ENCODE peak calls at places on chromosomes 2 and 18, in five cellular contexts. Z, A, D, R and E are unnamed samples.

GRCh38 chr2:13193900-13194299 is 477.2 kb downstream of the TRIB2 start:
- DNase-seq in Z (no peak), A (no peak), D (no peak), R (peak), E (no peak)

GRCh38 chr2:127879899-127880298 is 5.9 kb downstream of the AMMECR1L start:
- DNase-seq in Z (no peak), A (no peak), D (no peak), R (no peak), E (no peak)

GRCh38 chr18:6807504-6808257 is 78.2 kb downstream of the ARHGAP28 start:
- DNase-seq in Z (no peak), A (no peak), D (no peak), R (no peak), E (no peak)

GRCh38 chr2:20421988-20422678 is 24.7 kb upstream of the RHOB start:
- DNase-seq in Z (no peak), A (peak), D (no peak), R (peak), E (no peak)

GRCh38 chr2:10570076-10570475 is 119.7 kb downstream of the NOL10 start:
- DNase-seq in Z (no peak), A (no peak), D (no peak), R (no peak), E (no peak)

GRCh38 chr18:61362511-61362910 is 29.3 kb downstream of the CDH20 start:
- DNase-seq in Z (no peak), A (no peak), D (no peak), R (no peak), E (no peak)

GRCh38 chr2:10042301-10043161 is 819 bp upstream of the KLF11 start:
- DNase-seq in Z (no peak), A (peak), D (peak), R (no peak), E (no peak)

GRCh38 chr18:58884694-58885093 is 20.0 kb downstream of the ZNF532 start:
- DNase-seq in Z (no peak), A (no peak), D (no peak), R (no peak), E (no peak)

GRCh38 chr2:71466301-71467179 is 13.2 kb downstream of the DYSF start:
- DNase-seq in Z (no peak), A (no peak), D (no peak), R (no peak), E (no peak)

GRCh38 chr2:38376683-38377500 is at the start of gene ATL2:
- DNase-seq in Z (no peak), A (peak), D (peak), R (peak), E (peak)
- TF ChIP-seq CTCF in Z (no peak), A (no peak), D (peak), R (peak), E (peak)

GRCh38 chr2:33033524-33034150 is 86.9 kb downstream of the LTBP1 start:
- DNase-seq in Z (no peak), A (no peak), D (no peak), R (peak), E (no peak)
- TF ChIP-seq CTCF in Z (peak), A (peak), D (no peak), R (peak), E (peak)

GRCh38 chr18:8401606-8402005 is 207.6 kb upstream of the RAB12 start:
- DNase-seq in Z (no peak), A (no peak), D (no peak), R (no peak), E (no peak)

GRCh38 chr18:8402237-8402636 is 207.0 kb upstream of the RAB12 start:
- DNase-seq in Z (no peak), A (no peak), D (no peak), R (no peak), E (no peak)

GRCh38 chr18:8400825-8401224 is 208.4 kb upstream of the RAB12 start:
- DNase-seq in Z (no peak), A (no peak), D (no peak), R (no peak), E (no peak)

GRCh38 chr18:8399138-8399537 is 210.1 kb upstream of the RAB12 start:
- DNase-seq in Z (no peak), A (no peak), D (no peak), R (no peak), E (no peak)

DNA sequence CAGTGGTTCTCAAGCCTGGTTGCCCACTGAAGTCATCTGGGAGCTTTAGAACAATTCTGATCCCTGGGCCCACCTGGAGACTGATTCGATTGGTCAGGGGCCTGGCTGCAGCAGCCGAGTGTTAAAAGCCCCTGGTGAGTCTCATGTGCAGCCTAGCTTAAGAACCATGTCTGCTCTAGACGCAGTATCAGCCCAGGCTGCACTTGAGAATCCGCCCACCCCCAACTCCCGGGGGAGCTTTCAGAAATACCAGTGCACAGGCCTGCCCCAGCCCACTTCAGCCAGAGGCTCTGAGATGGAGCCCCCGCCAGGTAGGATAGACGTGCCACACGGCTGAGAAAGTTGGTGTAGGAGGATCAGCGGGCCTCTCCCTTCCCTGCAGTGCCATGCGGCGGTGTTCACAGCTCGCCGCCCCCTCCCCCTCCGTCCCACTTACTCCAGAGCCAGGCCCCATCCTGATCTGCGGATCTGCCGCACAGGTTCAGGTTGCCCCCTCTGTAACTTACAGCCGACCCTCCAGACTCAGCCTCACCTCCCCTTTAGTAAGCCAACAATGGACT is 209.0 kb upstream of the RAB12 start:
- DNase-seq in Z (no peak), A (no peak), D (no peak), R (no peak), E (no peak)
- TF ChIP-seq CTCF in Z (no peak), A (no peak), D (no peak), R (no peak), E (no peak)

GRCh38 chr18:74460825-74461224 is 3.7 kb upstream of the DIPK1C start:
- DNase-seq in Z (no peak), A (no peak), D (no peak), R (no peak), E (no peak)

GRCh38 chr18:74457743-74458465 is 796 bp upstream of the DIPK1C start:
- DNase-seq in Z (no peak), A (no peak), D (no peak), R (no peak), E (no peak)

GRCh38 chr18:74457043-74457742 is at the start of gene DIPK1C:
- DNase-seq in Z (no peak), A (no peak), D (no peak), R (no peak), E (no peak)

GRCh38 chr18:74456409-74457042 is 582 bp downstream of the DIPK1C start:
- DNase-seq in Z (no peak), A (no peak), D (no peak), R (no peak), E (peak)

GRCh38 chr18:74459877-74460276 is 2.8 kb upstream of the DIPK1C start:
- DNase-seq in Z (no peak), A (no peak), D (no peak), R (no peak), E (no peak)
- TF ChIP-seq CTCF in Z (no peak), A (no peak), D (no peak), R (peak), E (peak)

DNA sequence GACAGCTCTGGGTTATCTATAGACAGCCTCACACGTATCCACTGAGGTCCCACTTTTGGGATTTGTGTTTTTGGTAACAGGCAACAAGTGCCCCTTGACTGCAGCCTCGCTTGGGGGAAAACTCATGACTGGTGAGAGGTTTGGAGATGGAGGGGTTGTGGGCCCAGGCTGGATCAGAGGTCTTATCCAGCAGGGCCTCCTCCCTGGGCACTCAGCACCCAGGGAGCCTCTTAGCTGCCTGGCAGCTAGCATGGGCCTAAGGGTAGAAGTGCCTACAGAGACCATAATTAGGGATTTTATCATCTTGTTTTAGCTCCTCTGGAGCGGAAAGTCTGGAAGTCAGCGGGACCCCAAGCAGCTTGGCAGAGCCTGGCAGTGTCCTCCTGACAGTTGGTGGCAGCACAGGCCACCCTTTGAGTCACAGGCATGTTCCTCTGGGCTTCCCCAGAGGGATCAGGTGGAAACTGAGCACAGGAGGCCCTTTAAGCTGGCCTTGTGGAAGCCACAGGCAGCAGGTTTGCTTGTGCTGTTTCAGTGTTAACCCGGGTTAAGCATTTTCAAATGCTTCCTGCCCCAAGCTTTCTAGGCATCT is 143.1 kb downstream of the KCTD1 start:
- DNase-seq in Z (no peak), A (no peak), D (no peak), R (no peak), E (no peak)
- TF ChIP-seq CTCF in Z (no peak), A (no peak), D (no peak), R (peak), E (peak)

DNA sequence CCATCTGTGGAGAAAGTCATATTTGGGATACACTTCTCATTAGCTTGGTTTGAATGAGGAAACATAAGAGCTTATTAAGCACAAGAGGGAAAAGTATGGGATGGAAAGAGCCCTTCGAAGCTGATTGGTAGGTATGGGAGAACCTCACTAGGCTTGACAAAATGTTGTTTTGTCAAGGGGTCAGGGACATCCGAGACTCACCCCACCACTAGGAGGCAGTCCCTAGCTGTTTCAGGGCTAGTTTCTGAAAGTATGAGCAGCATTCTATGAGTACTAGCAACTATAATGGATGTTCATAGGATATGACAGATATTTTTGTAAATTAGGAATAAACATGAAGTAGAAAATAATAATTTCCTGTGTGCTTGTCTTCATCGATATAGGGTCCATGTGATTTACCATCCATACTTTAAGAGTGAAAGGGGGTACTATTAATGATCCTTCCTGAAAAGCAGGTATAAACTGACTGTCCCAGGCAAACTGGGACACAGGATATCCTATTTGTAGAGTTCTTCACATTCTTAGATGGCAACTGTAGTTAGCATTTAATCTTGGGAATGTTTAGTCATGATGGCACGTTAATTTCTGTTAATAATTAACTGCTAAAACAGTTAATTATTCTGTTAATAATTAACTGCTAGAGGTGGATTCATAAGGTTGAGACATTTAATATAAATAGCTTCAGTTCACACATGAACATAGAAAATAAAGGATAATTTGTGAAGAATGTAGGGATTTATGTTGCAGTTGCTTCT is 28.4 kb downstream of the OTX1 start:
- DNase-seq in Z (no peak), A (no peak), D (no peak), R (no peak), E (no peak)
- TF ChIP-seq CTCF in Z (no peak), A (no peak), D (no peak), R (peak), E (peak)

GRCh38 chr2:153163055-153163454 is 315.5 kb downstream of the RPRM start:
- DNase-seq in Z (no peak), A (no peak), D (no peak), R (peak), E (no peak)
- TF ChIP-seq CTCF in Z (no peak), A (no peak), D (no peak), R (peak), E (peak)

GRCh38 chr2:202007015-202008011 is 26.3 kb upstream of the FZD7 start:
- DNase-seq in Z (no peak), A (no peak), D (no peak), R (no peak), E (no peak)
- TF ChIP-seq CTCF in Z (no peak), A (no peak), D (no peak), R (peak), E (no peak)

DNA sequence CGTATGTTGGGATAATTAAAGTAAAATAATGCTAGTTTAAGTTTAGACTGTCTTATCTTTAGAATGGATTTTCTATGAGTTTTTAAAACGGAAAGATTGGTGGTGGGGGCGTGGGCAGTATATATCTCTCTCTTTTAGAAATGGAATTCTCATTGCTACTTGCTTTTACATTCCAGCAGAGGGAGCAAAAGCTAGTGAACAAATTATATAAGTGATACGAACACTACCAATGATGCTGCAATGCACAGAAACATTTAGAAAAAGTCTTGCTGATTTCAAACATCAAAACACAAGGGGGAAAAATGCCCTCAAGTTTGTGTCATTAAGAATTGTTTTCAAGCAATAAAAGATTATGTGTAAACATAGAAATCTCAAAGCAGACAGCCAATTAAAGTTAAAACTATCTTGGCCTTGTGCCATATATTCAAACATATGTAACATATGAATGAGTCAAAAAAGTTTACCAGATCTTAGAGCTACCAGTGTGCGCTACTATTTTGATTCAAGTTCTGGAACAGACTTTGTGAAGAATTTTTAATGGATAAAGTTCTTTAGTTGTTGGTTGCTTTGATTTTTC is 296.3 kb upstream of the KCNJ3 start:
- DNase-seq in Z (no peak), A (no peak), D (no peak), R (peak), E (no peak)
- TF ChIP-seq CTCF in Z (no peak), A (no peak), D (no peak), R (peak), E (peak)

GRCh38 chr2:233449071-233449901 is 95.0 kb downstream of the DGKD start:
- DNase-seq in Z (no peak), A (no peak), D (no peak), R (peak), E (no peak)
- TF ChIP-seq CTCF in Z (no peak), A (peak), D (no peak), R (peak), E (peak)